ENCODE peak calls at places on chromosomes 3 and 15, in seven cellular contexts. A is psoas muscle, F is foreskin keratinocyte, M is Right ventricle myocardium superior, C is RKO, E is midbrain, V is NAMALWA. G is an unnamed sample.
A peak's percentile ranks its signal among the peaks of the same experiment; 100 is the strongest.

GRCh38 chr3:42123824-42124500 is 32.8 kb downstream of the TRAK1 start:
- DNase-seq in A (no peak), M (no peak), E (no peak), C (no peak), F (no peak), V (no peak), G (no peak)

GRCh38 chr15:71066983-71067382 is 48.3 kb upstream of the THSD4 start:
- DNase-seq in C (no peak), M (no peak), V (no peak), E (no peak), A (no peak), F (no peak), G (no peak)

GRCh38 chr3:162605651-162606204 is 1109.1 kb downstream of the OTOL1 start:
- DNase-seq in C (no peak), A (no peak), F (no peak), M (no peak), V (no peak), E (no peak), G (no peak)

GRCh38 chr3:52019352-52020080 is 23.8 kb upstream of the RPL29 start:
- DNase-seq in E (no peak), C (no peak), A (peak; percentile 75), M (peak; percentile 85), F (no peak), V (no peak), G (peak; percentile 56)

GRCh38 chr3:32398531-32398930 is 6.9 kb downstream of the CMTM7 start:
- DNase-seq in M (peak; percentile 82), F (no peak), V (no peak), A (peak; percentile 39), E (peak; percentile 7), C (no peak), G (no peak)

GRCh38 chr3:197353001-197353866 is 54.8 kb upstream of the DLG1 start:
- DNase-seq in V (no peak), A (no peak), E (no peak), M (no peak), F (no peak), C (no peak), G (no peak)

GRCh38 chr3:124083990-124084389 is 92.1 kb upstream of the ROPN1 start:
- DNase-seq in V (peak; percentile 47), A (no peak), E (no peak), C (no peak), F (no peak), M (no peak), G (no peak)

GRCh38 chr15:23606226-23606625 is 40.8 kb downstream of the MKRN3 start:
- DNase-seq in A (no peak), M (no peak), F (no peak), E (no peak), V (no peak), C (no peak), G (no peak)

GRCh38 chr15:20355256-20355868 is 186.2 kb downstream of the GOLGA6L6 start:
- DNase-seq in M (peak; percentile 48), F (no peak), E (no peak), C (no peak), V (no peak), A (peak; percentile 13), G (no peak)

GRCh38 chr3:8742921-8743605 is 9.5 kb downstream of the CAV3 start:
- DNase-seq in A (no peak), E (no peak), C (no peak), F (no peak), V (no peak), M (no peak), G (no peak)

GRCh38 chr3:40255532-40255931 is 54.0 kb upstream of the EIF1B start:
- DNase-seq in A (no peak), V (no peak), F (no peak), C (no peak), M (no peak), E (no peak), G (no peak)

GRCh38 chr15:70200511-70200991 is 102.8 kb upstream of the TLE3 start:
- DNase-seq in E (no peak), V (no peak), M (no peak), A (peak; percentile 41), F (no peak), C (no peak), G (no peak)